ENCODE peak calls at places on chromosomes 3 and 15, in five cellular contexts. B, R, C, Q and X are unnamed samples.
A peak's percentile ranks its signal among the peaks of the same experiment; 100 is the strongest.

GRCh38 chr3:34405159-34405558 is 606.7 kb downstream of the PDCD6IP start:
- DNase-seq in B (no peak), R (no peak), C (no peak), Q (no peak), X (no peak)

GRCh38 chr3:42163622-42164244 is 72.6 kb downstream of the TRAK1 start:
- DNase-seq in B (no peak), R (no peak), C (no peak), Q (no peak), X (peak; percentile 13)

GRCh38 chr15:60721706-60722105 is 242.8 kb upstream of the ICE2 start:
- DNase-seq in B (no peak), R (no peak), C (no peak), Q (no peak), X (no peak)

GRCh38 chr3:49295489-49296058 is 18.5 kb upstream of the C3orf62 start:
- DNase-seq in B (peak; percentile 38), R (peak; percentile 12), C (no peak), Q (no peak), X (peak; percentile 46)

GRCh38 chr3:23495507-23495906 is 292.4 kb downstream of the UBE2E2 start:
- DNase-seq in B (no peak), R (no peak), C (no peak), Q (no peak), X (no peak)

GRCh38 chr3:16048435-16049318 is 125.8 kb upstream of the GALNT15 start:
- DNase-seq in B (peak; percentile 75), R (peak; percentile 38), C (no peak), Q (no peak), X (peak; percentile 52)

GRCh38 chr3:155919728-155920127 is 49.3 kb downstream of the GMPS start:
- DNase-seq in B (no peak), R (no peak), C (no peak), Q (no peak), X (no peak)

GRCh38 chr15:46394463-46394862 is 759.6 kb downstream of the SQOR start:
- DNase-seq in B (no peak), R (no peak), C (no peak), Q (no peak), X (no peak)

GRCh38 chr15:29099131-29099880 is 170.3 kb downstream of the NSMCE3 start:
- DNase-seq in B (no peak), R (no peak), C (no peak), Q (no peak), X (no peak)

GRCh38 chr3:48130321-48130881 is 57.8 kb downstream of the CDC25A start:
- DNase-seq in B (peak; percentile 47), R (peak; percentile 7), C (no peak), Q (peak; percentile 81), X (no peak)

GRCh38 chr15:52102468-52102867 is 10.1 kb downstream of the BCL2L10 start:
- DNase-seq in B (no peak), R (no peak), C (no peak), Q (no peak), X (no peak)

GRCh38 chr15:35427091-35427490 is 118.9 kb downstream of the DPH6 start:
- DNase-seq in B (no peak), R (no peak), C (no peak), Q (no peak), X (no peak)

GRCh38 chr15:70096215-70096974 is 1.3 kb downstream of the TLE3 start:
- DNase-seq in B (no peak), R (peak; percentile 49), C (no peak), Q (peak; percentile 41), X (no peak)

GRCh38 chr3:74302274-74302673 is 312.2 kb downstream of the CNTN3 start:
- DNase-seq in B (no peak), R (no peak), C (no peak), Q (no peak), X (no peak)